ENCODE peak calls at places on chromosomes 7 and 10, in seven cellular contexts. F is PC-3, K is LoVo, W is endothelial cell, S is iPS-NIHi11, A is heart right ventricle, M is sciatic nerve. P is an unnamed sample.

GRCh38 chr10:132395704-132396494 is 1.1 kb upstream of the PWWP2B start:
- DNase-seq in A (peak), W (peak), S (peak), F (no peak), M (peak), K (no peak), P (peak)

GRCh38 chr7:134468475-134468874 is 9.6 kb upstream of the AKR1B1 start:
- DNase-seq in F (no peak), A (no peak), S (no peak), K (no peak), W (no peak), M (no peak), P (no peak)

GRCh38 chr7:73984481-73985205 is 43.3 kb upstream of the ELN start:
- DNase-seq in A (no peak), S (no peak), K (no peak), W (no peak), M (no peak), F (no peak), P (no peak)

GRCh38 chr10:71339796-71340589 is 20.9 kb downstream of the SLC29A3 start:
- DNase-seq in S (no peak), F (peak), M (no peak), W (no peak), K (peak), A (no peak), P (no peak)

GRCh38 chr7:66629222-66629658 is 559 bp downstream of the KCTD7 start:
- DNase-seq in F (no peak), A (no peak), M (peak), W (no peak), S (peak), K (no peak), P (peak)

GRCh38 chr7:120959929-120960484 is 9.4 kb downstream of the ING3 start:
- DNase-seq in A (no peak), M (no peak), S (no peak), F (no peak), W (no peak), K (no peak), P (no peak)

GRCh38 chr10:80260295-80261243 is 28.9 kb downstream of the MAT1A start:
- DNase-seq in M (no peak), F (no peak), A (no peak), W (peak), K (no peak), S (peak), P (peak)

GRCh38 chr7:103947026-103947655 is 42.3 kb downstream of the RELN start:
- DNase-seq in F (no peak), W (no peak), A (no peak), K (no peak), M (no peak), S (no peak), P (no peak)

GRCh38 chr7:29341156-29341555 is 146.6 kb downstream of the CHN2 start:
- DNase-seq in K (no peak), A (no peak), M (no peak), F (no peak), S (no peak), W (no peak), P (no peak)

GRCh38 chr7:109844362-109844761 is 1246.6 kb upstream of the LRRN3 start:
- DNase-seq in W (no peak), F (peak), K (peak), M (no peak), A (no peak), S (peak), P (no peak)

GRCh38 chr10:6019796-6020195 is 42.4 kb downstream of the IL2RA start:
- DNase-seq in S (no peak), W (no peak), F (no peak), K (no peak), M (no peak), A (no peak), P (no peak)

GRCh38 chr7:102248456-102249395 is 37.9 kb upstream of the SH2B2 start:
- DNase-seq in W (peak), A (no peak), M (no peak), S (peak), K (no peak), F (no peak), P (peak)

GRCh38 chr7:18345641-18346234 is 149.8 kb upstream of the HDAC9 start:
- DNase-seq in W (peak), S (peak), K (peak), A (peak), F (peak), M (no peak), P (peak)

GRCh38 chr7:37421820-37422219 is 26.8 kb downstream of the ELMO1 start:
- DNase-seq in W (no peak), M (no peak), F (no peak), A (no peak), K (no peak), S (no peak), P (no peak)

GRCh38 chr7:50330254-50330653 is 25.7 kb downstream of the IKZF1 start:
- DNase-seq in K (no peak), M (no peak), F (no peak), A (no peak), W (no peak), S (no peak), P (no peak)

GRCh38 chr7:116426428-116427156 is 72.9 kb upstream of the CAV2 start:
- DNase-seq in W (no peak), S (no peak), M (no peak), K (peak), F (peak), A (peak), P (no peak)

GRCh38 chr10:122348512-122348911 is 26.0 kb upstream of the PLEKHA1 start:
- DNase-seq in M (no peak), W (no peak), K (no peak), S (peak), A (no peak), F (peak), P (no peak)

GRCh38 chr10:100341953-100342626 is 4.9 kb upstream of the SCD start:
- DNase-seq in W (peak), M (peak), S (peak), A (peak), F (peak), K (peak), P (peak)

GRCh38 chr7:150421831-150422230 is 28.6 kb upstream of the GIMAP8 start:
- DNase-seq in F (no peak), M (peak), S (no peak), W (no peak), A (no peak), K (no peak), P (peak)

GRCh38 chr7:135168489-135169140 is 1.9 kb downstream of the CYREN start:
- DNase-seq in M (no peak), S (no peak), A (no peak), W (no peak), F (no peak), K (no peak), P (no peak)

GRCh38 chr10:101760510-101760909 is 15.4 kb downstream of the FGF8 start:
- DNase-seq in S (no peak), F (no peak), W (no peak), M (peak), K (no peak), A (no peak), P (no peak)

GRCh38 chr7:101172005-101172853 is 6.9 kb upstream of the VGF start:
- DNase-seq in M (no peak), F (no peak), A (no peak), S (no peak), W (no peak), K (no peak), P (peak)

GRCh38 chr7:29119538-29119937 is 26.8 kb downstream of the CPVL start:
- DNase-seq in F (no peak), K (no peak), A (no peak), S (no peak), M (no peak), W (no peak), P (no peak)

GRCh38 chr10:75191821-75192568 is 18.6 kb upstream of the VDAC2 start:
- DNase-seq in K (peak), W (no peak), S (no peak), F (peak), A (peak), M (no peak), P (no peak)

GRCh38 chr10:13001041-13001886 is at the start of gene CCDC3:
- DNase-seq in K (peak), F (no peak), A (peak), W (peak), M (peak), S (peak), P (peak)

GRCh38 chr7:134761206-134761786 is 18.1 kb upstream of the CALD1 start:
- DNase-seq in K (no peak), M (no peak), W (no peak), S (no peak), F (no peak), A (no peak), P (no peak)

GRCh38 chr7:94338921-94339371 is 55.7 kb upstream of the COL1A2 start:
- DNase-seq in S (no peak), M (no peak), W (no peak), F (peak), A (no peak), K (no peak), P (no peak)

GRCh38 chr10:98572594-98572993 is 125.9 kb upstream of the HPS1 start:
- DNase-seq in K (no peak), W (no peak), A (no peak), M (no peak), F (no peak), S (no peak), P (no peak)

GRCh38 chr10:101301111-101301731 is 52.7 kb upstream of the BTRC start:
- DNase-seq in S (peak), K (peak), A (peak), M (no peak), F (peak), W (peak), P (peak)

GRCh38 chr7:44561962-44562621 is 11.6 kb downstream of the DDX56 start:
- DNase-seq in W (no peak), A (no peak), S (no peak), K (peak), M (peak), F (peak), P (no peak)

GRCh38 chr10:95289921-95290421 is 832 bp downstream of the PDLIM1 start:
- DNase-seq in W (no peak), S (no peak), M (no peak), A (no peak), F (no peak), K (no peak), P (no peak)

GRCh38 chr10:131573256-131574215 is 262.0 kb upstream of the TCERG1L start:
- DNase-seq in S (no peak), W (no peak), F (no peak), M (peak), K (no peak), A (no peak), P (no peak)

GRCh38 chr7:116862234-116863167 is at the start of gene CAPZA2:
- DNase-seq in F (peak), K (peak), W (peak), M (peak), S (peak), A (peak), P (peak)

GRCh38 chr10:122122493-122122892 is 133.5 kb downstream of the TACC2 start:
- DNase-seq in S (no peak), F (no peak), K (no peak), A (no peak), W (no peak), M (no peak), P (no peak)

GRCh38 chr7:120805636-120806388 is 52.1 kb downstream of the TSPAN12 start:
- DNase-seq in S (peak), K (peak), W (peak), F (peak), A (peak), M (peak), P (peak)

GRCh38 chr10:76301950-76302349 is 870.5 kb downstream of the LRMDA start:
- DNase-seq in M (no peak), A (no peak), K (no peak), S (no peak), W (no peak), F (peak), P (no peak)

GRCh38 chr10:22341190-22341935 is 3.9 kb upstream of the SPAG6 start:
- DNase-seq in A (no peak), F (no peak), S (no peak), K (peak), M (peak), W (no peak), P (no peak)

GRCh38 chr10:48568131-48568530 is 36.7 kb downstream of the ARHGAP22 start:
- DNase-seq in K (no peak), M (no peak), F (no peak), A (no peak), W (no peak), S (no peak), P (no peak)